ENCODE peak calls at places on chromosomes 16 and 17, in nine cellular contexts. One of them, this sample, is unnamed.

GRCh38 chr16:64153718-64154117 is 968.1 kb downstream of the CDH11 start:
- DNase-seq in activated CD4-positive, alpha-beta T cell treated with anti-CD3 and anti-CD28 coated beads, Interleukin-2, amount 10 ng/mL, durations not matched to agents 7 days and 5 days: no peak
- DNase-seq in DMS 273 treated with DMSO at 0.1 percent for 48 hours: no peak
- DNase-seq in mesenteric fat pad: no peak
- DNase-seq in activated T-helper 9 cell treated with anti-CD3 and anti-CD28 coated beads, Interleukin-2, amount 50 U/mL, for 16 hours: no peak
- DNase-seq in nephron progenitor cell: no peak
- DNase-seq in B cell: no peak
- DNase-seq in activated T-helper 1 cell treated with Interleukin-2 at 50 U/mL for 16 hours: no peak
- DNase-seq in fibroblast of the conjunctiva: no peak
- DNase-seq in this sample: no peak

GRCh38 chr17:41666708-41667279 is 21.9 kb upstream of the EIF1 start:
- DNase-seq in DMS 273 treated with DMSO at 0.1 percent for 48 hours: peak; percentile 28
- DNase-seq in nephron progenitor cell: peak; percentile 91
- DNase-seq in mesenteric fat pad: no peak
- DNase-seq in activated CD4-positive, alpha-beta T cell treated with anti-CD3 and anti-CD28 coated beads, Interleukin-2, amount 10 ng/mL, durations not matched to agents 7 days and 5 days: peak; percentile 88
- DNase-seq in activated T-helper 9 cell treated with anti-CD3 and anti-CD28 coated beads, Interleukin-2, amount 50 U/mL, for 16 hours: peak; percentile 78
- DNase-seq in activated T-helper 1 cell treated with Interleukin-2 at 50 U/mL for 16 hours: peak; percentile 74
- DNase-seq in B cell: peak; percentile 81
- DNase-seq in fibroblast of the conjunctiva: peak; percentile 39
- DNase-seq in this sample: peak; percentile 89

GRCh38 chr17:8048236-8048635 is 9.4 kb downstream of the ALOX15B start:
- DNase-seq in activated T-helper 1 cell treated with Interleukin-2 at 50 U/mL for 16 hours: no peak
- DNase-seq in fibroblast of the conjunctiva: no peak
- DNase-seq in B cell: no peak
- DNase-seq in DMS 273 treated with DMSO at 0.1 percent for 48 hours: no peak
- DNase-seq in activated T-helper 9 cell treated with anti-CD3 and anti-CD28 coated beads, Interleukin-2, amount 50 U/mL, for 16 hours: no peak
- DNase-seq in activated CD4-positive, alpha-beta T cell treated with anti-CD3 and anti-CD28 coated beads, Interleukin-2, amount 10 ng/mL, durations not matched to agents 7 days and 5 days: no peak
- DNase-seq in mesenteric fat pad: peak; percentile 85
- DNase-seq in nephron progenitor cell: no peak
- DNase-seq in this sample: no peak

GRCh38 chr16:49350265-49351103 is 23.1 kb upstream of the C16orf78 start:
- DNase-seq in activated T-helper 1 cell treated with Interleukin-2 at 50 U/mL for 16 hours: peak; percentile 3
- DNase-seq in mesenteric fat pad: peak; percentile 81
- DNase-seq in activated T-helper 9 cell treated with anti-CD3 and anti-CD28 coated beads, Interleukin-2, amount 50 U/mL, for 16 hours: no peak
- DNase-seq in nephron progenitor cell: peak; percentile 84
- DNase-seq in DMS 273 treated with DMSO at 0.1 percent for 48 hours: no peak
- DNase-seq in B cell: peak; percentile 49
- DNase-seq in fibroblast of the conjunctiva: peak; percentile 9
- DNase-seq in activated CD4-positive, alpha-beta T cell treated with anti-CD3 and anti-CD28 coated beads, Interleukin-2, amount 10 ng/mL, durations not matched to agents 7 days and 5 days: peak; percentile 54
- DNase-seq in this sample: peak; percentile 70

GRCh38 chr17:32477220-32477619 is 9.6 kb upstream of the CDK5R1 start:
- DNase-seq in fibroblast of the conjunctiva: no peak
- DNase-seq in DMS 273 treated with DMSO at 0.1 percent for 48 hours: no peak
- DNase-seq in mesenteric fat pad: no peak
- DNase-seq in nephron progenitor cell: no peak
- DNase-seq in activated CD4-positive, alpha-beta T cell treated with anti-CD3 and anti-CD28 coated beads, Interleukin-2, amount 10 ng/mL, durations not matched to agents 7 days and 5 days: no peak
- DNase-seq in activated T-helper 9 cell treated with anti-CD3 and anti-CD28 coated beads, Interleukin-2, amount 50 U/mL, for 16 hours: no peak
- DNase-seq in B cell: no peak
- DNase-seq in activated T-helper 1 cell treated with Interleukin-2 at 50 U/mL for 16 hours: no peak
- DNase-seq in this sample: no peak

GRCh38 chr16:81831722-81832126 is 52.6 kb downstream of the PLCG2 start:
- DNase-seq in activated CD4-positive, alpha-beta T cell treated with anti-CD3 and anti-CD28 coated beads, Interleukin-2, amount 10 ng/mL, durations not matched to agents 7 days and 5 days: peak; percentile 46
- DNase-seq in activated T-helper 9 cell treated with anti-CD3 and anti-CD28 coated beads, Interleukin-2, amount 50 U/mL, for 16 hours: no peak
- DNase-seq in B cell: peak; percentile 70
- DNase-seq in activated T-helper 1 cell treated with Interleukin-2 at 50 U/mL for 16 hours: no peak
- DNase-seq in DMS 273 treated with DMSO at 0.1 percent for 48 hours: no peak
- DNase-seq in fibroblast of the conjunctiva: no peak
- DNase-seq in mesenteric fat pad: peak; percentile 83
- DNase-seq in nephron progenitor cell: no peak
- DNase-seq in this sample: no peak

GRCh38 chr17:42311240-42312034 is 23.1 kb downstream of the STAT5A start:
- DNase-seq in B cell: no peak
- DNase-seq in activated T-helper 9 cell treated with anti-CD3 and anti-CD28 coated beads, Interleukin-2, amount 50 U/mL, for 16 hours: no peak
- DNase-seq in nephron progenitor cell: peak; percentile 74
- DNase-seq in activated T-helper 1 cell treated with Interleukin-2 at 50 U/mL for 16 hours: no peak
- DNase-seq in fibroblast of the conjunctiva: peak; percentile 91
- DNase-seq in DMS 273 treated with DMSO at 0.1 percent for 48 hours: no peak
- DNase-seq in mesenteric fat pad: no peak
- DNase-seq in activated CD4-positive, alpha-beta T cell treated with anti-CD3 and anti-CD28 coated beads, Interleukin-2, amount 10 ng/mL, durations not matched to agents 7 days and 5 days: no peak
- DNase-seq in this sample: peak; percentile 97

GRCh38 chr16:50641818-50642187 is 39.3 kb downstream of the SNX20 start:
- DNase-seq in activated CD4-positive, alpha-beta T cell treated with anti-CD3 and anti-CD28 coated beads, Interleukin-2, amount 10 ng/mL, durations not matched to agents 7 days and 5 days: no peak
- DNase-seq in activated T-helper 1 cell treated with Interleukin-2 at 50 U/mL for 16 hours: no peak
- DNase-seq in mesenteric fat pad: no peak
- DNase-seq in nephron progenitor cell: no peak
- DNase-seq in activated T-helper 9 cell treated with anti-CD3 and anti-CD28 coated beads, Interleukin-2, amount 50 U/mL, for 16 hours: no peak
- DNase-seq in B cell: no peak
- DNase-seq in DMS 273 treated with DMSO at 0.1 percent for 48 hours: no peak
- DNase-seq in fibroblast of the conjunctiva: no peak
- DNase-seq in this sample: no peak

GRCh38 chr17:41647940-41648410 is 23.6 kb upstream of the KRT17 start:
- DNase-seq in mesenteric fat pad: peak; percentile 96
- DNase-seq in activated T-helper 1 cell treated with Interleukin-2 at 50 U/mL for 16 hours: peak; percentile 79
- DNase-seq in DMS 273 treated with DMSO at 0.1 percent for 48 hours: peak; percentile 22
- DNase-seq in B cell: peak; percentile 88
- DNase-seq in activated T-helper 9 cell treated with anti-CD3 and anti-CD28 coated beads, Interleukin-2, amount 50 U/mL, for 16 hours: peak; percentile 76
- DNase-seq in activated CD4-positive, alpha-beta T cell treated with anti-CD3 and anti-CD28 coated beads, Interleukin-2, amount 10 ng/mL, durations not matched to agents 7 days and 5 days: peak; percentile 88
- DNase-seq in fibroblast of the conjunctiva: peak; percentile 28
- DNase-seq in nephron progenitor cell: peak; percentile 98
- DNase-seq in this sample: peak; percentile 95

GRCh38 chr17:29145289-29146058 is 34.7 kb downstream of the MYO18A start:
- DNase-seq in fibroblast of the conjunctiva: peak; percentile 78
- DNase-seq in activated CD4-positive, alpha-beta T cell treated with anti-CD3 and anti-CD28 coated beads, Interleukin-2, amount 10 ng/mL, durations not matched to agents 7 days and 5 days: peak; percentile 83
- DNase-seq in nephron progenitor cell: peak; percentile 54
- DNase-seq in activated T-helper 9 cell treated with anti-CD3 and anti-CD28 coated beads, Interleukin-2, amount 50 U/mL, for 16 hours: peak; percentile 51
- DNase-seq in DMS 273 treated with DMSO at 0.1 percent for 48 hours: peak; percentile 47
- DNase-seq in B cell: peak; percentile 62
- DNase-seq in mesenteric fat pad: no peak
- DNase-seq in activated T-helper 1 cell treated with Interleukin-2 at 50 U/mL for 16 hours: peak; percentile 52
- DNase-seq in this sample: peak; percentile 85

GRCh38 chr17:39634384-39634871 is 2.5 kb upstream of the STARD3 start:
- DNase-seq in B cell: peak; percentile 60
- DNase-seq in DMS 273 treated with DMSO at 0.1 percent for 48 hours: no peak
- DNase-seq in fibroblast of the conjunctiva: no peak
- DNase-seq in activated T-helper 9 cell treated with anti-CD3 and anti-CD28 coated beads, Interleukin-2, amount 50 U/mL, for 16 hours: no peak
- DNase-seq in activated T-helper 1 cell treated with Interleukin-2 at 50 U/mL for 16 hours: no peak
- DNase-seq in nephron progenitor cell: no peak
- DNase-seq in mesenteric fat pad: no peak
- DNase-seq in activated CD4-positive, alpha-beta T cell treated with anti-CD3 and anti-CD28 coated beads, Interleukin-2, amount 10 ng/mL, durations not matched to agents 7 days and 5 days: peak; percentile 31
- DNase-seq in this sample: peak; percentile 89

GRCh38 chr16:71373073-71373472 is 14.6 kb downstream of the CALB2 start:
- DNase-seq in mesenteric fat pad: no peak
- DNase-seq in nephron progenitor cell: no peak
- DNase-seq in activated T-helper 9 cell treated with anti-CD3 and anti-CD28 coated beads, Interleukin-2, amount 50 U/mL, for 16 hours: no peak
- DNase-seq in DMS 273 treated with DMSO at 0.1 percent for 48 hours: no peak
- DNase-seq in activated T-helper 1 cell treated with Interleukin-2 at 50 U/mL for 16 hours: no peak
- DNase-seq in activated CD4-positive, alpha-beta T cell treated with anti-CD3 and anti-CD28 coated beads, Interleukin-2, amount 10 ng/mL, durations not matched to agents 7 days and 5 days: no peak
- DNase-seq in B cell: no peak
- DNase-seq in fibroblast of the conjunctiva: peak; percentile 13
- DNase-seq in this sample: no peak

GRCh38 chr16:24146523-24146922 is 109.6 kb upstream of the CACNG3 start:
- DNase-seq in activated T-helper 9 cell treated with anti-CD3 and anti-CD28 coated beads, Interleukin-2, amount 50 U/mL, for 16 hours: no peak
- DNase-seq in activated CD4-positive, alpha-beta T cell treated with anti-CD3 and anti-CD28 coated beads, Interleukin-2, amount 10 ng/mL, durations not matched to agents 7 days and 5 days: no peak
- DNase-seq in DMS 273 treated with DMSO at 0.1 percent for 48 hours: no peak
- DNase-seq in nephron progenitor cell: no peak
- DNase-seq in activated T-helper 1 cell treated with Interleukin-2 at 50 U/mL for 16 hours: no peak
- DNase-seq in mesenteric fat pad: no peak
- DNase-seq in fibroblast of the conjunctiva: no peak
- DNase-seq in B cell: no peak
- DNase-seq in this sample: no peak

GRCh38 chr17:17685775-17686291 is 4.6 kb downstream of the RAI1 start:
- DNase-seq in nephron progenitor cell: no peak
- DNase-seq in activated CD4-positive, alpha-beta T cell treated with anti-CD3 and anti-CD28 coated beads, Interleukin-2, amount 10 ng/mL, durations not matched to agents 7 days and 5 days: no peak
- DNase-seq in activated T-helper 1 cell treated with Interleukin-2 at 50 U/mL for 16 hours: no peak
- DNase-seq in B cell: no peak
- DNase-seq in mesenteric fat pad: no peak
- DNase-seq in DMS 273 treated with DMSO at 0.1 percent for 48 hours: no peak
- DNase-seq in activated T-helper 9 cell treated with anti-CD3 and anti-CD28 coated beads, Interleukin-2, amount 50 U/mL, for 16 hours: no peak
- DNase-seq in fibroblast of the conjunctiva: no peak
- DNase-seq in this sample: peak; percentile 71

GRCh38 chr17:38748329-38749221 is at the start of gene PCGF2:
- DNase-seq in activated T-helper 1 cell treated with Interleukin-2 at 50 U/mL for 16 hours: no peak
- DNase-seq in activated T-helper 9 cell treated with anti-CD3 and anti-CD28 coated beads, Interleukin-2, amount 50 U/mL, for 16 hours: no peak
- DNase-seq in B cell: no peak
- DNase-seq in mesenteric fat pad: no peak
- DNase-seq in nephron progenitor cell: peak; percentile 95
- DNase-seq in DMS 273 treated with DMSO at 0.1 percent for 48 hours: peak; percentile 81
- DNase-seq in activated CD4-positive, alpha-beta T cell treated with anti-CD3 and anti-CD28 coated beads, Interleukin-2, amount 10 ng/mL, durations not matched to agents 7 days and 5 days: no peak
- DNase-seq in fibroblast of the conjunctiva: peak; percentile 83
- DNase-seq in this sample: peak; percentile 98

GRCh38 chr17:36592316-36592710 is 634 bp downstream of the DHRS11 start:
- DNase-seq in activated T-helper 9 cell treated with anti-CD3 and anti-CD28 coated beads, Interleukin-2, amount 50 U/mL, for 16 hours: no peak
- DNase-seq in activated CD4-positive, alpha-beta T cell treated with anti-CD3 and anti-CD28 coated beads, Interleukin-2, amount 10 ng/mL, durations not matched to agents 7 days and 5 days: no peak
- DNase-seq in B cell: no peak
- DNase-seq in DMS 273 treated with DMSO at 0.1 percent for 48 hours: no peak
- DNase-seq in nephron progenitor cell: peak; percentile 40
- DNase-seq in activated T-helper 1 cell treated with Interleukin-2 at 50 U/mL for 16 hours: no peak
- DNase-seq in fibroblast of the conjunctiva: no peak
- DNase-seq in mesenteric fat pad: peak; percentile 90
- DNase-seq in this sample: peak; percentile 71

GRCh38 chr17:19338031-19338990 is 24.2 kb downstream of the B9D1 start:
- DNase-seq in mesenteric fat pad: no peak
- DNase-seq in activated CD4-positive, alpha-beta T cell treated with anti-CD3 and anti-CD28 coated beads, Interleukin-2, amount 10 ng/mL, durations not matched to agents 7 days and 5 days: peak; percentile 65
- DNase-seq in activated T-helper 1 cell treated with Interleukin-2 at 50 U/mL for 16 hours: peak; percentile 38
- DNase-seq in fibroblast of the conjunctiva: no peak
- DNase-seq in nephron progenitor cell: peak; percentile 61
- DNase-seq in activated T-helper 9 cell treated with anti-CD3 and anti-CD28 coated beads, Interleukin-2, amount 50 U/mL, for 16 hours: peak; percentile 46
- DNase-seq in DMS 273 treated with DMSO at 0.1 percent for 48 hours: no peak
- DNase-seq in B cell: peak; percentile 91
- DNase-seq in this sample: peak; percentile 86

GRCh38 chr16:3171855-3172593 is 16.0 kb upstream of the OR1F1 start:
- DNase-seq in activated T-helper 1 cell treated with Interleukin-2 at 50 U/mL for 16 hours: no peak
- DNase-seq in nephron progenitor cell: peak; percentile 26
- DNase-seq in fibroblast of the conjunctiva: no peak
- DNase-seq in B cell: no peak
- DNase-seq in activated CD4-positive, alpha-beta T cell treated with anti-CD3 and anti-CD28 coated beads, Interleukin-2, amount 10 ng/mL, durations not matched to agents 7 days and 5 days: no peak
- DNase-seq in mesenteric fat pad: no peak
- DNase-seq in DMS 273 treated with DMSO at 0.1 percent for 48 hours: peak; percentile 90
- DNase-seq in activated T-helper 9 cell treated with anti-CD3 and anti-CD28 coated beads, Interleukin-2, amount 50 U/mL, for 16 hours: no peak
- DNase-seq in this sample: no peak

GRCh38 chr16:80733366-80733901 is 71.0 kb downstream of the CDYL2 start:
- DNase-seq in activated T-helper 9 cell treated with anti-CD3 and anti-CD28 coated beads, Interleukin-2, amount 50 U/mL, for 16 hours: no peak
- DNase-seq in DMS 273 treated with DMSO at 0.1 percent for 48 hours: no peak
- DNase-seq in activated T-helper 1 cell treated with Interleukin-2 at 50 U/mL for 16 hours: no peak
- DNase-seq in fibroblast of the conjunctiva: no peak
- DNase-seq in mesenteric fat pad: no peak
- DNase-seq in activated CD4-positive, alpha-beta T cell treated with anti-CD3 and anti-CD28 coated beads, Interleukin-2, amount 10 ng/mL, durations not matched to agents 7 days and 5 days: no peak
- DNase-seq in B cell: no peak
- DNase-seq in nephron progenitor cell: no peak
- DNase-seq in this sample: no peak

GRCh38 chr17:948284-948852 is 31.2 kb downstream of the NXN start:
- DNase-seq in DMS 273 treated with DMSO at 0.1 percent for 48 hours: no peak
- DNase-seq in activated CD4-positive, alpha-beta T cell treated with anti-CD3 and anti-CD28 coated beads, Interleukin-2, amount 10 ng/mL, durations not matched to agents 7 days and 5 days: no peak
- DNase-seq in nephron progenitor cell: peak; percentile 55
- DNase-seq in mesenteric fat pad: no peak
- DNase-seq in fibroblast of the conjunctiva: no peak
- DNase-seq in activated T-helper 9 cell treated with anti-CD3 and anti-CD28 coated beads, Interleukin-2, amount 50 U/mL, for 16 hours: no peak
- DNase-seq in B cell: no peak
- DNase-seq in activated T-helper 1 cell treated with Interleukin-2 at 50 U/mL for 16 hours: no peak
- DNase-seq in this sample: peak; percentile 82

GRCh38 chr16:68022278-68022727 is 729 bp downstream of the DDX28 start:
- DNase-seq in nephron progenitor cell: no peak
- DNase-seq in activated T-helper 9 cell treated with anti-CD3 and anti-CD28 coated beads, Interleukin-2, amount 50 U/mL, for 16 hours: no peak
- DNase-seq in DMS 273 treated with DMSO at 0.1 percent for 48 hours: no peak
- DNase-seq in mesenteric fat pad: no peak
- DNase-seq in B cell: no peak
- DNase-seq in activated T-helper 1 cell treated with Interleukin-2 at 50 U/mL for 16 hours: no peak
- DNase-seq in fibroblast of the conjunctiva: no peak
- DNase-seq in activated CD4-positive, alpha-beta T cell treated with anti-CD3 and anti-CD28 coated beads, Interleukin-2, amount 10 ng/mL, durations not matched to agents 7 days and 5 days: no peak
- DNase-seq in this sample: no peak

GRCh38 chr16:21100447-21100846 is 50.2 kb downstream of the DNAH3 start:
- DNase-seq in activated CD4-positive, alpha-beta T cell treated with anti-CD3 and anti-CD28 coated beads, Interleukin-2, amount 10 ng/mL, durations not matched to agents 7 days and 5 days: no peak
- DNase-seq in activated T-helper 1 cell treated with Interleukin-2 at 50 U/mL for 16 hours: no peak
- DNase-seq in nephron progenitor cell: no peak
- DNase-seq in B cell: no peak
- DNase-seq in fibroblast of the conjunctiva: peak; percentile 12
- DNase-seq in mesenteric fat pad: no peak
- DNase-seq in DMS 273 treated with DMSO at 0.1 percent for 48 hours: no peak
- DNase-seq in activated T-helper 9 cell treated with anti-CD3 and anti-CD28 coated beads, Interleukin-2, amount 50 U/mL, for 16 hours: no peak
- DNase-seq in this sample: no peak

GRCh38 chr16:88772871-88773811 is 11.9 kb downstream of the PIEZO1 start:
- DNase-seq in fibroblast of the conjunctiva: peak; percentile 55
- DNase-seq in activated T-helper 9 cell treated with anti-CD3 and anti-CD28 coated beads, Interleukin-2, amount 50 U/mL, for 16 hours: no peak
- DNase-seq in nephron progenitor cell: peak; percentile 62
- DNase-seq in DMS 273 treated with DMSO at 0.1 percent for 48 hours: peak; percentile 95
- DNase-seq in mesenteric fat pad: no peak
- DNase-seq in B cell: no peak
- DNase-seq in activated CD4-positive, alpha-beta T cell treated with anti-CD3 and anti-CD28 coated beads, Interleukin-2, amount 10 ng/mL, durations not matched to agents 7 days and 5 days: no peak
- DNase-seq in activated T-helper 1 cell treated with Interleukin-2 at 50 U/mL for 16 hours: no peak
- DNase-seq in this sample: peak; percentile 81

GRCh38 chr17:45370949-45371413 is 54.2 kb upstream of the MAP3K14 start:
- DNase-seq in activated CD4-positive, alpha-beta T cell treated with anti-CD3 and anti-CD28 coated beads, Interleukin-2, amount 10 ng/mL, durations not matched to agents 7 days and 5 days: no peak
- DNase-seq in DMS 273 treated with DMSO at 0.1 percent for 48 hours: no peak
- DNase-seq in activated T-helper 1 cell treated with Interleukin-2 at 50 U/mL for 16 hours: no peak
- DNase-seq in nephron progenitor cell: no peak
- DNase-seq in B cell: no peak
- DNase-seq in fibroblast of the conjunctiva: no peak
- DNase-seq in mesenteric fat pad: no peak
- DNase-seq in activated T-helper 9 cell treated with anti-CD3 and anti-CD28 coated beads, Interleukin-2, amount 50 U/mL, for 16 hours: no peak
- DNase-seq in this sample: no peak

GRCh38 chr17:43823350-43824084 is 9.4 kb downstream of the MPP3 start:
- DNase-seq in activated CD4-positive, alpha-beta T cell treated with anti-CD3 and anti-CD28 coated beads, Interleukin-2, amount 10 ng/mL, durations not matched to agents 7 days and 5 days: no peak
- DNase-seq in fibroblast of the conjunctiva: no peak
- DNase-seq in DMS 273 treated with DMSO at 0.1 percent for 48 hours: no peak
- DNase-seq in mesenteric fat pad: peak; percentile 81
- DNase-seq in B cell: no peak
- DNase-seq in activated T-helper 9 cell treated with anti-CD3 and anti-CD28 coated beads, Interleukin-2, amount 50 U/mL, for 16 hours: no peak
- DNase-seq in activated T-helper 1 cell treated with Interleukin-2 at 50 U/mL for 16 hours: no peak
- DNase-seq in nephron progenitor cell: no peak
- DNase-seq in this sample: no peak

GRCh38 chr17:59786536-59787319 is 79.3 kb downstream of the VMP1 start:
- DNase-seq in DMS 273 treated with DMSO at 0.1 percent for 48 hours: peak; percentile 88
- DNase-seq in activated CD4-positive, alpha-beta T cell treated with anti-CD3 and anti-CD28 coated beads, Interleukin-2, amount 10 ng/mL, durations not matched to agents 7 days and 5 days: peak; percentile 92
- DNase-seq in B cell: peak; percentile 55
- DNase-seq in mesenteric fat pad: no peak
- DNase-seq in activated T-helper 9 cell treated with anti-CD3 and anti-CD28 coated beads, Interleukin-2, amount 50 U/mL, for 16 hours: peak; percentile 55
- DNase-seq in fibroblast of the conjunctiva: peak; percentile 100
- DNase-seq in nephron progenitor cell: no peak
- DNase-seq in activated T-helper 1 cell treated with Interleukin-2 at 50 U/mL for 16 hours: peak; percentile 50
- DNase-seq in this sample: peak; percentile 50

GRCh38 chr16:88882358-88883030 is 16.0 kb upstream of the PABPN1L start:
- DNase-seq in B cell: no peak
- DNase-seq in nephron progenitor cell: no peak
- DNase-seq in activated T-helper 1 cell treated with Interleukin-2 at 50 U/mL for 16 hours: no peak
- DNase-seq in mesenteric fat pad: no peak
- DNase-seq in fibroblast of the conjunctiva: no peak
- DNase-seq in activated T-helper 9 cell treated with anti-CD3 and anti-CD28 coated beads, Interleukin-2, amount 50 U/mL, for 16 hours: no peak
- DNase-seq in DMS 273 treated with DMSO at 0.1 percent for 48 hours: no peak
- DNase-seq in activated CD4-positive, alpha-beta T cell treated with anti-CD3 and anti-CD28 coated beads, Interleukin-2, amount 10 ng/mL, durations not matched to agents 7 days and 5 days: peak; percentile 27
- DNase-seq in this sample: no peak

GRCh38 chr16:56637814-56638750 is at the start of gene MT1A:
- DNase-seq in DMS 273 treated with DMSO at 0.1 percent for 48 hours: no peak
- DNase-seq in B cell: no peak
- DNase-seq in activated CD4-positive, alpha-beta T cell treated with anti-CD3 and anti-CD28 coated beads, Interleukin-2, amount 10 ng/mL, durations not matched to agents 7 days and 5 days: no peak
- DNase-seq in fibroblast of the conjunctiva: peak; percentile 21
- DNase-seq in nephron progenitor cell: peak; percentile 78
- DNase-seq in activated T-helper 1 cell treated with Interleukin-2 at 50 U/mL for 16 hours: no peak
- DNase-seq in mesenteric fat pad: peak; percentile 95
- DNase-seq in activated T-helper 9 cell treated with anti-CD3 and anti-CD28 coated beads, Interleukin-2, amount 50 U/mL, for 16 hours: no peak
- DNase-seq in this sample: peak; percentile 72

GRCh38 chr16:67260426-67261063 is 11.8 kb downstream of the SLC9A5 start:
- DNase-seq in activated T-helper 9 cell treated with anti-CD3 and anti-CD28 coated beads, Interleukin-2, amount 50 U/mL, for 16 hours: no peak
- DNase-seq in activated CD4-positive, alpha-beta T cell treated with anti-CD3 and anti-CD28 coated beads, Interleukin-2, amount 10 ng/mL, durations not matched to agents 7 days and 5 days: peak; percentile 53
- DNase-seq in DMS 273 treated with DMSO at 0.1 percent for 48 hours: peak; percentile 57
- DNase-seq in fibroblast of the conjunctiva: no peak
- DNase-seq in B cell: no peak
- DNase-seq in activated T-helper 1 cell treated with Interleukin-2 at 50 U/mL for 16 hours: no peak
- DNase-seq in mesenteric fat pad: no peak
- DNase-seq in nephron progenitor cell: no peak
- DNase-seq in this sample: peak; percentile 78

GRCh38 chr16:1751946-1752345 is 19.4 kb downstream of the NME3 start:
- DNase-seq in activated CD4-positive, alpha-beta T cell treated with anti-CD3 and anti-CD28 coated beads, Interleukin-2, amount 10 ng/mL, durations not matched to agents 7 days and 5 days: no peak
- DNase-seq in B cell: no peak
- DNase-seq in activated T-helper 1 cell treated with Interleukin-2 at 50 U/mL for 16 hours: no peak
- DNase-seq in mesenteric fat pad: no peak
- DNase-seq in fibroblast of the conjunctiva: no peak
- DNase-seq in nephron progenitor cell: no peak
- DNase-seq in activated T-helper 9 cell treated with anti-CD3 and anti-CD28 coated beads, Interleukin-2, amount 50 U/mL, for 16 hours: no peak
- DNase-seq in DMS 273 treated with DMSO at 0.1 percent for 48 hours: no peak
- DNase-seq in this sample: no peak

GRCh38 chr17:3012926-3013581 is 50.4 kb downstream of the OR1D5 start:
- DNase-seq in activated T-helper 9 cell treated with anti-CD3 and anti-CD28 coated beads, Interleukin-2, amount 50 U/mL, for 16 hours: peak; percentile 23
- DNase-seq in B cell: peak; percentile 85
- DNase-seq in mesenteric fat pad: no peak
- DNase-seq in activated T-helper 1 cell treated with Interleukin-2 at 50 U/mL for 16 hours: peak; percentile 28
- DNase-seq in nephron progenitor cell: peak; percentile 74
- DNase-seq in fibroblast of the conjunctiva: peak; percentile 30
- DNase-seq in activated CD4-positive, alpha-beta T cell treated with anti-CD3 and anti-CD28 coated beads, Interleukin-2, amount 10 ng/mL, durations not matched to agents 7 days and 5 days: peak; percentile 53
- DNase-seq in DMS 273 treated with DMSO at 0.1 percent for 48 hours: no peak
- DNase-seq in this sample: peak; percentile 85

This sample was measured in left kidney.